ENCODE peak calls at places on chromosomes 12 and 14, in four cellular contexts. One of them, this sample, is unnamed.

GRCh38 chr14:103142031-103142430 is 18.8 kb downstream of the TNFAIP2 start:
- DNase-seq in WTC11: no peak
- DNase-seq in K562: no peak
- DNase-seq in HepG2: no peak
- DNase-seq in this sample: no peak

GRCh38 chr14:95490727-95491451 is 25.6 kb downstream of the SYNE3 start:
- DNase-seq in WTC11: no peak
- DNase-seq in K562: no peak
- DNase-seq in HepG2: no peak
- DNase-seq in this sample: no peak

GRCh38 chr12:10220398-10221077 is 7.9 kb downstream of the GABARAPL1 start:
- DNase-seq in WTC11: no peak
- DNase-seq in K562: no peak
- DNase-seq in HepG2: no peak
- DNase-seq in this sample: no peak

GRCh38 chr14:23695220-23695999 is 59.2 kb downstream of the DHRS2 start:
- DNase-seq in WTC11: peak
- DNase-seq in K562: no peak
- DNase-seq in HepG2: no peak
- DNase-seq in this sample: no peak

GRCh38 chr14:57492859-57493258 is 798 bp downstream of the CCDC198 start:
- DNase-seq in WTC11: no peak
- DNase-seq in K562: no peak
- DNase-seq in HepG2: peak
- DNase-seq in this sample: peak

GRCh38 chr12:43357141-43357540 is 194.9 kb downstream of the ADAMTS20 start:
- DNase-seq in WTC11: no peak
- DNase-seq in K562: no peak
- DNase-seq in HepG2: no peak
- DNase-seq in this sample: no peak

GRCh38 chr14:55665067-55665700 is 85.2 kb downstream of the KTN1 start:
- DNase-seq in WTC11: no peak
- DNase-seq in K562: no peak
- DNase-seq in HepG2: no peak
- DNase-seq in this sample: no peak

GRCh38 chr12:6507102-6507998 is 13.4 kb downstream of the NCAPD2 start:
- DNase-seq in WTC11: peak
- DNase-seq in K562: no peak
- DNase-seq in HepG2: no peak
- DNase-seq in this sample: no peak

GRCh38 chr14:51202914-51203665 is 37.0 kb upstream of the TMX1 start:
- DNase-seq in WTC11: no peak
- DNase-seq in K562: no peak
- DNase-seq in HepG2: no peak
- DNase-seq in this sample: no peak

GRCh38 chr12:68565391-68565903 is 45.3 kb upstream of the RAP1B start:
- DNase-seq in WTC11: no peak
- DNase-seq in K562: no peak
- DNase-seq in HepG2: no peak
- DNase-seq in this sample: peak

GRCh38 chr14:93732524-93732923 is 55.8 kb downstream of the PRIMA1 start:
- DNase-seq in WTC11: no peak
- DNase-seq in K562: no peak
- DNase-seq in HepG2: no peak
- DNase-seq in this sample: no peak

GRCh38 chr12:32201096-32201495 is 94.4 kb downstream of the BICD1 start:
- DNase-seq in WTC11: no peak
- DNase-seq in K562: no peak
- DNase-seq in HepG2: no peak
- DNase-seq in this sample: no peak

GRCh38 chr12:32198555-32198954 is 91.9 kb downstream of the BICD1 start:
- DNase-seq in WTC11: no peak
- DNase-seq in K562: no peak
- DNase-seq in HepG2: no peak
- DNase-seq in this sample: no peak

GRCh38 chr12:32197421-32197820 is 90.8 kb downstream of the BICD1 start:
- DNase-seq in WTC11: no peak
- DNase-seq in K562: no peak
- DNase-seq in HepG2: no peak
- DNase-seq in this sample: no peak

GRCh38 chr12:32191445-32191844 is 84.8 kb downstream of the BICD1 start:
- DNase-seq in WTC11: no peak
- DNase-seq in K562: no peak
- DNase-seq in HepG2: no peak
- DNase-seq in this sample: no peak

DNA sequence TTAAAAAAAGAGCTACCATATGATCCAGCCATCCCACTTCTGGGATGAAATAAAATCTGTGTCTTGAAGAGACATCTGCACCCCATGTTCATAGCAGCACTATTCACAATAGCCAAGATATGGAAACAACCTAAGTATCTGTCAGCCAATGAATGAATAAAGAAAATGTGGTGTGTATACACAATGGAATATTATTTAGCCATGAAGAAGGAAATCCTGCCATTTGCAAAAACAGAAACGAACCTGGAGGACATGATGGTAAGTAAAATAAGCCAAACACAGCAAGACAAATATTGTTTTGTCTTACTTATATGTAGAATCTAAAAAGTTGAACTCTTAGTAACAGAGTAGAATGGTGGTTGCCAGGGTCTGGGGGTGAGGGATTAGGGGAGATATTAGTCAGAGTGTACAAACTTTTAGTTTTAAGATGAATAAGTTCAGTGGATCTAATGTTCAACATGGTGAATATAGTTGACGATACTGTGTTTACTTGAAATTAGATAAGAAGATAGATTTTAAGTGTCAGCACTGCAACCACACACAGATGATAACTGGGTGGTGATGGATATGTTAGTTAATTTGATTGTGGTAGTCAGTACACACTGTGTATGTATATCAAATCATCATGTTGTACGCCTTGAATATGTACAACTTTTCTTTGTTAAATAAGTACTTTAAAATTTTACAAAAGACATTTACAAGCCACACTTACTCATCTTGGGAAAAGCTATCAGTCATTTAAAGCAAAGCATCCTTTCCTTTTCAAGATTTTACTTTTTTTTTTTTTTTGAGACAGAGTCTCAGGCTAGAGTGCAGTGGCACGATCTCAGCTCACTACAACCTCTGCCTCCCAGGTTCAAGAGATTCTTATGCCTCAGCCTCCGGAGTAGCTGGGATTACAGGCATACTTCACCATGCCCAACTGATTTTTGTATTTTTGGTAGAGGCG is 89.9 kb downstream of the BICD1 start:
- DNase-seq in WTC11: no peak
- DNase-seq in K562: no peak
- DNase-seq in HepG2: no peak
- DNase-seq in this sample: no peak
- TF ChIP-seq ELF4 in WTC11: no peak
- TF ChIP-seq ELF4 in K562: no peak
- TF ChIP-seq ELF4 in HepG2: no peak
- TF ChIP-seq ELF4 in this sample: no peak

DNA sequence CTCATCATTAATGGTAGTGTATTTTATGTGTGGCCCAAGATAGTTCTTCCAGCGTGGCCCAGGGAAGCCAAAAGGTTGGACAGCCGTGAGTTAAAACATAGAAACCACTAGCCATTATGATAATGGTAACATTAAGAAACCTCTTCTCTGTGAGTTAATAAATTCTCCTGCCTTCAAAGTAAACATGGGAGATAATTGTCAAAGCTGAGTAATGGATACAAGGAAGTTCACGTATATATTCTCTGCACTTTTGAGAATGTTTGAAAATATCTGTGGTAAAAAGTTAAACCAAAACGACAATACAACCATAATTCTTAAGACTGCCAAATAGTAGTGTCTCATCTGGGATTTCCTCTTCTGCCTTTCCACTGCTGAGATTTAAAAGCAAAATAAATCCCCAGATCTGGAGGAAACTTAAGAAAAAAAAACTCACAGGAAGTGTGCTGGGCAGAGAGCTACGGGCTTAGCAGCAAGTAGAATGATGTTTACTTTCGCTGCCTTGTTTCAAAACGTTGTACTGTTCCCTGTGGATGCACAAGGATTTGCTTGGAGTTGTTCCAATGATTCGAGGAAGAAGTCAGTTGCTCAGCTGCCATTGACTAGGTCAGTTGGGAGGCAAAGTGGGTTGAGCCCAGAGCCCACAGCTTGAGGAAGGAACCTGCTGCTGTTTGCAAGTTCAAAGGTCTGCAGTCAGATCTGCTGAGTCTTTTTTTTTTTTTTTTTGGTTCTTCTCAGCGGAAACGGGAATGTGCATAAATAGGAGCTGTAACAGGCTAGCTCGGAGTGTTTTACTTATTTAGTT is 1.7 kb downstream of the TPCN1 start:
- DNase-seq in WTC11: no peak
- DNase-seq in K562: no peak
- DNase-seq in HepG2: peak
- DNase-seq in this sample: peak
- TF ChIP-seq ELF4 in WTC11: no peak
- TF ChIP-seq ELF4 in K562: no peak
- TF ChIP-seq ELF4 in HepG2: no peak
- TF ChIP-seq ELF4 in this sample: no peak

DNA sequence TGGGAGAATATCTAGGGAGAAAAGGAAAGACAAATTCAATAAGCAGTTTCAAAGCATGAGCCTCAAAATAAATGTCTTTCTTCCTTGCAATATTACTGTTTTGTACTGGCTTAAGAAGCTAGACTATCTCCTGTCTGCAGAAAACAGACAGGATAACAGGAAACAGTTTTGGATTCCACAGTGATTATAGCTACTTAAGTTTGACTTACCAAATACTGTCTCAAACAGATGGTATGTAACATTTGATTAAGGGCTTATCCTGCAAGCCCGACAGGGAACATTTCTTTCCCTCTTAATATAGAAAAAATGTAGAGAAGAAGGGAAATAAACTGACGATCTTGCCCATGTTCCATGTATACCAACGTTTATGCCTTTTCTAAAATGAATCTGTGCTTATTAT is 179.9 kb upstream of the EEA1 start:
- DNase-seq in WTC11: no peak
- DNase-seq in K562: no peak
- DNase-seq in HepG2: no peak
- DNase-seq in this sample: no peak
- TF ChIP-seq ELF4 in WTC11: no peak
- TF ChIP-seq ELF4 in K562: no peak
- TF ChIP-seq ELF4 in HepG2: no peak
- TF ChIP-seq ELF4 in this sample: no peak

GRCh38 chr14:24959791-24960331 is 90.1 kb downstream of the STXBP6 start:
- DNase-seq in WTC11: no peak
- DNase-seq in K562: no peak
- DNase-seq in HepG2: peak
- DNase-seq in this sample: no peak
- TF ChIP-seq ELF4 in WTC11: no peak
- TF ChIP-seq ELF4 in K562: no peak
- TF ChIP-seq ELF4 in HepG2: peak
- TF ChIP-seq ELF4 in this sample: no peak

GRCh38 chr12:107317751-107318553 is 224.6 kb upstream of the CRY1 start:
- DNase-seq in WTC11: peak
- DNase-seq in K562: peak
- DNase-seq in HepG2: peak
- DNase-seq in this sample: peak

GRCh38 chr12:107319536-107320030 is 226.2 kb upstream of the CRY1 start:
- DNase-seq in WTC11: no peak
- DNase-seq in K562: no peak
- DNase-seq in HepG2: no peak
- DNase-seq in this sample: peak

GRCh38 chr12:107320031-107320928 is 226.9 kb upstream of the CRY1 start:
- DNase-seq in WTC11: peak
- DNase-seq in K562: no peak
- DNase-seq in HepG2: peak
- DNase-seq in this sample: peak

GRCh38 chr12:107318804-107319535 is 225.6 kb upstream of the CRY1 start:
- DNase-seq in WTC11: peak
- DNase-seq in K562: no peak
- DNase-seq in HepG2: no peak
- DNase-seq in this sample: peak

DNA sequence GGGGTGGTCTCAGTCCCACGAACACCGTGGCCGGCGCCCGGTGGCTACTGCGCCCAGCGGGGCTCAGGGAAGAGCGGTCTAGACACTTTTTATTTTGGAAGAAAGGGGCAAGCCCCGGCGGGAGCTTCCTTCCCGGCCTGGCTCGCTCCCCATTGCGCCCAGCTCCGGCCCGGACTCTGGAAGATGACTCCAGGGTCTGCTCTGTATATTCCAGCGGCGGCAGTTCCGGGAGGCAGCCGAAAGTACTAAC is 225.1 kb upstream of the CRY1 start:
- DNase-seq in WTC11: no peak
- DNase-seq in K562: peak
- DNase-seq in HepG2: no peak
- DNase-seq in this sample: no peak
- TF ChIP-seq ELF4 in WTC11: no peak
- TF ChIP-seq ELF4 in K562: no peak
- TF ChIP-seq ELF4 in HepG2: no peak
- TF ChIP-seq ELF4 in this sample: no peak

GRCh38 chr14:54424479-54424901 is 16.7 kb downstream of the CNIH1 start:
- DNase-seq in WTC11: no peak
- DNase-seq in K562: no peak
- DNase-seq in HepG2: peak
- DNase-seq in this sample: no peak

GRCh38 chr14:54427914-54428313 is 13.3 kb downstream of the CNIH1 start:
- DNase-seq in WTC11: no peak
- DNase-seq in K562: no peak
- DNase-seq in HepG2: no peak
- DNase-seq in this sample: no peak

GRCh38 chr14:54423991-54424390 is 17.2 kb downstream of the CNIH1 start:
- DNase-seq in WTC11: no peak
- DNase-seq in K562: no peak
- DNase-seq in HepG2: no peak
- DNase-seq in this sample: no peak

GRCh38 chr14:54425537-54426274 is 15.5 kb downstream of the CNIH1 start:
- DNase-seq in WTC11: no peak
- DNase-seq in K562: no peak
- DNase-seq in HepG2: no peak
- DNase-seq in this sample: no peak

GRCh38 chr14:54425068-54425467 is 16.1 kb downstream of the CNIH1 start:
- DNase-seq in WTC11: no peak
- DNase-seq in K562: no peak
- DNase-seq in HepG2: no peak
- DNase-seq in this sample: no peak
- TF ChIP-seq ELF4 in WTC11: no peak
- TF ChIP-seq ELF4 in K562: no peak
- TF ChIP-seq ELF4 in HepG2: no peak
- TF ChIP-seq ELF4 in this sample: no peak